ENCODE peak calls at places on chromosomes 16 and 17, in six cellular contexts. W is activated T-cell treated with anti-CD3 and anti-CD28 coated beads for 24 hours; D is fibroblast of mammary gland; N is central memory CD8-positive, alpha-beta T cell; T is ELF-1; A is tibial artery. U is an unnamed sample.

GRCh38 chr16:11636172-11636721 is 32.0 kb upstream of the SNN start:
- DNase-seq in A (no peak), D (no peak), T (peak), N (no peak), W (no peak), U (no peak)

GRCh38 chr17:17149520-17150449 is 56.3 kb downstream of the PLD6 start:
- DNase-seq in D (no peak), W (no peak), A (no peak), N (no peak), T (no peak), U (no peak)

GRCh38 chr17:73742915-73743314 is 98.7 kb upstream of the SDK2 start:
- DNase-seq in N (no peak), D (no peak), A (no peak), W (no peak), T (no peak), U (no peak)

GRCh38 chr16:22192261-22193133 is 13.6 kb upstream of the EEF2K start:
- DNase-seq in D (peak), T (peak), A (peak), W (peak), N (peak), U (no peak)

GRCh38 chr17:79814966-79815835 is 18.3 kb upstream of the CBX8 start:
- DNase-seq in N (no peak), D (no peak), T (peak), W (no peak), A (no peak), U (no peak)

GRCh38 chr17:44005865-44006580 is 1.6 kb downstream of the NAGS start:
- DNase-seq in A (peak), T (peak), D (no peak), N (no peak), W (no peak), U (no peak)

GRCh38 chr17:61345825-61346628 is 53.6 kb upstream of the TBX2 start:
- DNase-seq in T (no peak), W (no peak), D (no peak), N (no peak), A (no peak), U (no peak)

GRCh38 chr16:56988161-56988947 is 1.0 kb upstream of the NLRC5 start:
- DNase-seq in N (no peak), A (no peak), T (no peak), D (peak), W (no peak), U (no peak)

GRCh38 chr17:72432143-72432604 is 311.4 kb downstream of the SOX9 start:
- DNase-seq in A (no peak), D (no peak), T (peak), W (no peak), N (no peak), U (no peak)

GRCh38 chr16:65598626-65599025 is 476.8 kb upstream of the CDH11 start:
- DNase-seq in T (peak), A (no peak), N (no peak), W (no peak), D (no peak), U (no peak)

GRCh38 chr17:50133028-50133768 is 3.2 kb upstream of the SAMD14 start:
- DNase-seq in A (peak), W (no peak), N (no peak), D (peak), T (peak), U (no peak)

GRCh38 chr16:85543536-85543935 is 69.6 kb upstream of the GSE1 start:
- DNase-seq in N (no peak), A (no peak), T (no peak), D (no peak), W (no peak), U (no peak)

GRCh38 chr17:30160419-30161172 is 44.0 kb downstream of the NSRP1 start:
- DNase-seq in T (no peak), N (no peak), W (no peak), A (no peak), D (no peak), U (no peak)

GRCh38 chr17:79851461-79851817 is 12.2 kb upstream of the CBX4 start:
- DNase-seq in T (no peak), W (no peak), A (no peak), D (no peak), N (no peak), U (no peak)

GRCh38 chr17:29835438-29836351 is 94.3 kb downstream of the SSH2 start:
- DNase-seq in D (peak), W (no peak), A (no peak), N (no peak), T (peak), U (no peak)

GRCh38 chr16:86074651-86075487 is 175.9 kb downstream of the IRF8 start:
- DNase-seq in W (no peak), N (no peak), A (peak), D (no peak), T (peak), U (no peak)

GRCh38 chr16:57727610-57728009 is 8.0 kb upstream of the KATNB1 start:
- DNase-seq in D (no peak), W (no peak), N (no peak), T (no peak), A (no peak), U (no peak)

GRCh38 chr16:14132696-14133048 is 61.6 kb downstream of the MRTFB start:
- DNase-seq in W (no peak), D (peak), T (no peak), A (no peak), N (no peak), U (no peak)

GRCh38 chr16:55501549-55502322 is 7.1 kb upstream of the LPCAT2 start:
- DNase-seq in T (no peak), A (no peak), W (no peak), N (no peak), D (no peak), U (no peak)

GRCh38 chr17:47741109-47741792 is 8.2 kb downstream of the TBX21 start:
- DNase-seq in D (no peak), T (no peak), A (no peak), W (no peak), N (no peak), U (no peak)

GRCh38 chr17:45776896-45777295 is 7.2 kb upstream of the CRHR1 start:
- DNase-seq in N (no peak), T (no peak), A (no peak), D (no peak), W (no peak), U (no peak)

GRCh38 chr17:51499906-51500305 is 239.6 kb downstream of the UTP18 start:
- DNase-seq in T (no peak), A (no peak), W (no peak), D (no peak), N (no peak), U (no peak)

GRCh38 chr16:24430937-24431760 is 108.2 kb upstream of the RBBP6 start:
- DNase-seq in D (no peak), T (no peak), A (no peak), N (no peak), W (no peak), U (no peak)

GRCh38 chr17:30377574-30377973 is 1.2 kb upstream of the CPD start:
- DNase-seq in T (no peak), A (no peak), W (no peak), N (no peak), D (no peak), U (no peak)

GRCh38 chr17:61483778-61484116 is 31.5 kb downstream of the TBX4 start:
- DNase-seq in T (no peak), D (no peak), A (no peak), N (no peak), W (no peak), U (no peak)

GRCh38 chr17:78442648-78443128 is 64.2 kb downstream of the PGS1 start:
- DNase-seq in W (no peak), D (peak), T (no peak), A (peak), N (no peak), U (no peak)

GRCh38 chr17:78790552-78790951 is 8.5 kb upstream of the CYTH1 start:
- DNase-seq in D (no peak), T (no peak), W (no peak), A (peak), N (no peak), U (no peak)

GRCh38 chr16:22327446-22327775 is 30.2 kb downstream of the POLR3E start:
- DNase-seq in D (no peak), W (no peak), N (no peak), T (no peak), A (no peak), U (no peak)

GRCh38 chr17:21242026-21242700 is 11.0 kb downstream of the NATD1 start:
- DNase-seq in W (no peak), N (no peak), T (no peak), D (peak), A (no peak), U (no peak)

GRCh38 chr17:40363480-40363838 is 1.1 kb downstream of the GJD3 start:
- DNase-seq in N (no peak), W (no peak), T (peak), A (no peak), D (peak), U (no peak)

GRCh38 chr16:685967-686366 is 1.8 kb upstream of the JMJD8 start:
- DNase-seq in D (peak), A (no peak), T (no peak), N (no peak), W (no peak), U (no peak)

GRCh38 chr16:49876716-49877129 is 20.8 kb upstream of the ZNF423 start:
- DNase-seq in T (peak), N (no peak), D (no peak), W (no peak), A (peak), U (no peak)

GRCh38 chr16:54176376-54176901 is 110.1 kb downstream of the IRX3 start:
- DNase-seq in D (no peak), T (peak), A (no peak), W (no peak), N (no peak), U (no peak)

GRCh38 chr17:79830763-79831366 is 8.4 kb downstream of the CBX4 start:
- DNase-seq in N (no peak), W (no peak), T (no peak), A (no peak), D (no peak), U (no peak)

GRCh38 chr16:85144026-85144915 is 32.0 kb upstream of the CIBAR2 start:
- DNase-seq in T (peak), N (no peak), W (no peak), A (no peak), D (no peak), U (no peak)

GRCh38 chr17:17892009-17892408 is 55.2 kb upstream of the SREBF1 start:
- DNase-seq in T (no peak), A (no peak), N (no peak), W (no peak), D (no peak), U (no peak)

GRCh38 chr17:50420419-50421112 is 5.5 kb upstream of the ACSF2 start:
- DNase-seq in D (peak), A (no peak), W (no peak), T (no peak), N (no peak), U (no peak)

GRCh38 chr17:43917348-43918025 is 10.2 kb upstream of the MPP2 start:
- DNase-seq in N (no peak), D (peak), W (peak), T (peak), A (no peak), U (no peak)

GRCh38 chr16:46785076-46785845 is 37.1 kb upstream of the MYLK3 start:
- DNase-seq in N (no peak), D (no peak), T (peak), A (no peak), W (no peak), U (no peak)

U was measured in AG04449.